ENCODE peak calls at places on chromosomes 16 and 17, in six cellular contexts. Q, V, S, I, F and W are unnamed samples.

GRCh38 chr17:61837175-61838051 is 25.9 kb downstream of the BRIP1 start:
- DNase-seq in Q (peak; percentile 46), V (peak; percentile 84), S (peak; percentile 76), I (peak; percentile 89), F (peak; percentile 74), W (peak; percentile 85)

GRCh38 chr16:68800257-68800875 is 43.0 kb upstream of the TANGO6 start:
- DNase-seq in Q (peak; percentile 89), V (peak; percentile 87), S (peak; percentile 69), I (peak; percentile 82), F (peak; percentile 81), W (peak; percentile 87)

GRCh38 chr17:1629647-1630310 is 1.1 kb upstream of the SLC43A2 start:
- DNase-seq in Q (no peak), V (peak; percentile 73), S (peak; percentile 66), I (no peak), F (peak; percentile 54), W (peak; percentile 95)

GRCh38 chr17:61465550-61466237 is 13.5 kb downstream of the TBX4 start:
- DNase-seq in Q (no peak), V (no peak), S (no peak), I (no peak), F (no peak), W (no peak)

GRCh38 chr17:35257080-35257701 is 14.3 kb downstream of the SLFN5 start:
- DNase-seq in Q (peak; percentile 61), V (no peak), S (peak; percentile 95), I (peak; percentile 84), F (no peak), W (no peak)

GRCh38 chr17:56653877-56654276 is 60.4 kb downstream of the NOG start:
- DNase-seq in Q (peak; percentile 33), V (peak; percentile 56), S (peak; percentile 33), I (peak; percentile 37), F (peak; percentile 82), W (peak; percentile 75)

GRCh38 chr17:14333506-14333905 is 32.6 kb downstream of the HS3ST3B1 start:
- DNase-seq in Q (no peak), V (no peak), S (no peak), I (no peak), F (no peak), W (no peak)

GRCh38 chr17:77736207-77736600 is 222.3 kb upstream of the TNRC6C start:
- DNase-seq in Q (no peak), V (no peak), S (no peak), I (no peak), F (peak; percentile 38), W (no peak)

GRCh38 chr17:63701477-63702222 is 1.7 kb upstream of the LIMD2 start:
- DNase-seq in Q (no peak), V (no peak), S (no peak), I (no peak), F (no peak), W (peak; percentile 88)

GRCh38 chr16:84040823-84041391 is 1.7 kb downstream of the SLC38A8 start:
- DNase-seq in Q (peak; percentile 51), V (no peak), S (no peak), I (peak; percentile 49), F (peak; percentile 39), W (no peak)

GRCh38 chr17:81338301-81339179 is 43.4 kb upstream of the SLC38A10 start:
- DNase-seq in Q (no peak), V (peak; percentile 35), S (no peak), I (no peak), F (no peak), W (no peak)

GRCh38 chr16:55642611-55643010 is 13.2 kb upstream of the SLC6A2 start:
- DNase-seq in Q (no peak), V (no peak), S (no peak), I (no peak), F (no peak), W (no peak)

GRCh38 chr17:39636587-39636926 is 387 bp upstream of the STARD3 start:
- DNase-seq in Q (no peak), V (no peak), S (no peak), I (no peak), F (no peak), W (no peak)

GRCh38 chr16:66334856-66335255 is 31.6 kb upstream of the CDH5 start:
- DNase-seq in Q (no peak), V (no peak), S (no peak), I (no peak), F (no peak), W (no peak)

GRCh38 chr17:49887086-49887743 is 39.3 kb upstream of the TAC4 start:
- DNase-seq in Q (no peak), V (peak; percentile 76), S (no peak), I (no peak), F (no peak), W (no peak)

GRCh38 chr17:9211133-9211765 is 189.9 kb downstream of the NTN1 start:
- DNase-seq in Q (no peak), V (no peak), S (no peak), I (no peak), F (no peak), W (no peak)

GRCh38 chr17:66670211-66670610 is 164.7 kb upstream of the CACNG5 start:
- DNase-seq in Q (no peak), V (no peak), S (no peak), I (no peak), F (no peak), W (no peak)

GRCh38 chr16:25941800-25942558 is 250.2 kb downstream of the HS3ST4 start:
- DNase-seq in Q (no peak), V (peak; percentile 8), S (no peak), I (no peak), F (no peak), W (no peak)

GRCh38 chr16:83530293-83530692 is 277.5 kb upstream of the HSBP1 start:
- DNase-seq in Q (peak; percentile 64), V (no peak), S (no peak), I (no peak), F (no peak), W (no peak)

GRCh38 chr17:69814031-69814430 is 261.0 kb upstream of the KCNJ16 start:
- DNase-seq in Q (no peak), V (no peak), S (no peak), I (no peak), F (no peak), W (no peak)

GRCh38 chr17:77720946-77721822 is 237.3 kb upstream of the TNRC6C start:
- DNase-seq in Q (no peak), V (no peak), S (no peak), I (no peak), F (no peak), W (no peak)

GRCh38 chr17:38925263-38925995 is at the start of gene LASP1NB:
- DNase-seq in Q (peak; percentile 40), V (no peak), S (no peak), I (peak; percentile 51), F (peak; percentile 63), W (no peak)

GRCh38 chr16:68264128-68265077 is at the start of gene SLC7A6:
- DNase-seq in Q (peak; percentile 44), V (peak; percentile 89), S (peak; percentile 78), I (peak; percentile 64), F (peak; percentile 90), W (peak; percentile 92)

GRCh38 chr17:12744298-12744697 is 45.0 kb upstream of the ARHGAP44 start:
- DNase-seq in Q (no peak), V (no peak), S (no peak), I (peak; percentile 14), F (no peak), W (no peak)

GRCh38 chr16:24419709-24420108 is 119.7 kb upstream of the RBBP6 start:
- DNase-seq in Q (no peak), V (no peak), S (no peak), I (no peak), F (no peak), W (peak; percentile 47)

GRCh38 chr16:70553175-70553574 is 29.6 kb downstream of the SF3B3 start:
- DNase-seq in Q (peak; percentile 74), V (no peak), S (no peak), I (peak; percentile 63), F (no peak), W (no peak)

GRCh38 chr16:70551788-70552187 is 28.2 kb downstream of the SF3B3 start:
- DNase-seq in Q (no peak), V (no peak), S (no peak), I (peak; percentile 38), F (no peak), W (no peak)

GRCh38 chr16:70548936-70549335 is 25.3 kb downstream of the SF3B3 start:
- DNase-seq in Q (no peak), V (no peak), S (no peak), I (no peak), F (no peak), W (no peak)

GRCh38 chr16:70552675-70553074 is 29.1 kb downstream of the SF3B3 start:
- DNase-seq in Q (no peak), V (no peak), S (no peak), I (peak; percentile 38), F (no peak), W (no peak)

DNA sequence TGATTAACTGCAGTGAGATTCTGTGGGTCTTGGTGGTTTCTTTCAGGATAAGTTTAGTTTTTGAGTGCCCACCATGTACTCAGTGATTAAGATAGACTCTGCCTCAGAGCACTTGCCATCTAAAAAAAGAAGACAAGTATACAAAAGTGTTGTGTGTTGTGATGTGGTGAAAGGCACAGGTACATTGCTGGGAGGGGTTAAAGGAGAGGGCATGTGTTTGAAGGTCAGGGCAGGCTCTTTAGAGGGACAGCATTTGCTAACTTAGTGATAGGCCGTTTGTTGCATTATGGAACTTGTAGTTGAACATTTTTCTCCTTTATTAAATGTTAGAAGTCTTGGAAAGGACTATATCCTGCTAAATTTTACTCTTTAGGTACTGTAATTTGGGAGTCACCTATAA is 26.5 kb downstream of the SF3B3 start:
- DNase-seq in Q (no peak), V (no peak), S (no peak), I (no peak), F (no peak), W (no peak)
- H3K79me2 ChIP-seq in Q (peaks cover 78% of the 10 kb centered on the region), V (peaks cover 70% of the 10 kb centered on the region), S (peaks cover 75% of the 10 kb centered on the region), I (peaks cover 52% of the 10 kb centered on the region), F (peaks cover 95% of the 10 kb centered on the region), W (peaks cover 81% of the 10 kb centered on the region)

DNA sequence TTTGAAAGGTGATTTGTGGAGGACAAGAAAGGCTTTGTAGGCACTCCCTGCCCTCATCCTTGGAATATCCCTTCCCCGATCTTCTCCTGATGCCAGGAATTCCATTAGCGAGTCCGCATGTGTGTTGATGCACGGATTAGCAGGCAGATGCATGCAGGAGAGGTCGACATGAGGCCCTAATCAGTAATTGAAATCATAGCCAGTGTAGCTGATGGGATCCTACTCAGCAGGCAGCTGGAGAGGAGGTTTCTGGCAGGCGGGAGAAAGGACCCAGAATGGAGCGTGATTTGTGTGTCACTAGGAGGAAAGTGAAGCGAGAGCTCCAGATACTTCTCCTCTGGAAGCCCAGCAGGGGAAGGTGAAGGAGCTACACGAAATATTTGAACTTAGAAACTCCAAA is 196.3 kb upstream of the CDH11 start:
- DNase-seq in Q (no peak), V (no peak), S (no peak), I (no peak), F (peak; percentile 33), W (no peak)
- H2AFZ ChIP-seq in Q (peak overlapping the region; percentile 70), V (no peak overlapping the region), S (no peak overlapping the region), I (peak overlapping the region; percentile 21), F (no peak overlapping the region), W (no peak overlapping the region)

GRCh38 chr16:31913668-31914067 is 40.1 kb downstream of the ZNF267 start:
- DNase-seq in Q (no peak), V (no peak), S (no peak), I (no peak), F (no peak), W (no peak)
- H3K9me3 ChIP-seq in Q (peaks cover 44% of the 10 kb centered on the region), V (peaks cover 91% of the 10 kb centered on the region), S (peaks cover 38% of the 10 kb centered on the region), I (peaks cover 7% of the 10 kb centered on the region), F (peaks cover 67% of the 10 kb centered on the region), W (peaks cover 80% of the 10 kb centered on the region)

DNA sequence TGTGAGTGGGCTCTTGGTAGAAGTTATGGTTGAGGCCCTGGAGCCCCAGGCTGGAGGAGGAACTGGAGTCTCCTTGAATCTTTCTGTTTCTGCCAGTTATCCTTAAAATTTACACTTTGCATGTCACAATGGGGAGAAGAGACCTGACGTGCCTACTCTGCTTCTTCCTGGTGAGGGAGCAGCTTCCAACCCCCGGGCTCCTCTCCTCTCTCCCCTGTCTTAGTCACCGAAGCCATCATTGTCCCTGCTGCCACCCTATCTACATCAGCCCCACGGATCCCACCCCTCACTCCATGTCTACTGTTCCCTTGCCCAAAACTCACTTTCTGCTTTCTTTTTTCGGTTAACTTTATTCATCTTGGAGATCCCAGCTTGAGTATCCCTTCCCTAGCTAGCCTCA is 17.6 kb downstream of the DNAJA3 start:
- DNase-seq in Q (no peak), V (no peak), S (no peak), I (no peak), F (no peak), W (no peak)
- H3K79me2 ChIP-seq in Q (no peaks in the 10 kb centered on the region), V (no peaks in the 10 kb centered on the region), S (no peaks in the 10 kb centered on the region), I (no peaks in the 10 kb centered on the region), F (no peaks in the 10 kb centered on the region), W (no peaks in the 10 kb centered on the region)